ENCODE peak calls at places on chromosome 19, in four cellular contexts. M is NCI-H2171 treated with DMSO at 0.1 percent for 48 hours, V is WTC11, S is cardiac fibroblast. C is an unnamed sample.

GRCh38 chr19:39195755-39196154 is 1.0 kb upstream of the NCCRP1 start:
- DNase-seq in V (no peak), M (no peak), S (no peak), C (no peak)

GRCh38 chr19:14603990-14604387 is 21.1 kb downstream of the CLEC17A start:
- DNase-seq in M (no peak), S (no peak), V (no peak), C (no peak)

GRCh38 chr19:31693870-31694269 is 344.6 kb upstream of the TSHZ3 start:
- DNase-seq in V (no peak), M (no peak), S (no peak), C (no peak)

GRCh38 chr19:10713317-10713716 is 4.6 kb upstream of the DNM2 start:
- DNase-seq in M (peak), V (no peak), S (no peak), C (no peak)

GRCh38 chr19:13055213-13056051 is 47.2 kb downstream of the LYL1 start:
- DNase-seq in V (peak), S (peak), M (no peak), C (peak)

GRCh38 chr19:49019242-49019932 is 2.5 kb upstream of the LHB start:
- DNase-seq in V (peak), M (peak), S (peak), C (peak)

GRCh38 chr19:14450168-14450874 is 17.2 kb downstream of the PKN1 start:
- DNase-seq in M (no peak), S (peak), V (peak), C (peak)

GRCh38 chr19:30001794-30002193 is 59.8 kb downstream of the URI1 start:
- DNase-seq in M (no peak), V (no peak), S (peak), C (no peak)

GRCh38 chr19:31598730-31599238 is 249.5 kb upstream of the TSHZ3 start:
- DNase-seq in V (no peak), M (no peak), S (no peak), C (peak)

GRCh38 chr19:5045956-5046338 is 77.0 kb downstream of the KDM4B start:
- DNase-seq in M (no peak), V (no peak), S (no peak), C (no peak)

GRCh38 chr19:5138606-5139594 is 170.0 kb downstream of the KDM4B start:
- DNase-seq in S (peak), M (no peak), V (no peak), C (no peak)

GRCh38 chr19:45507864-45508680 is 793 bp downstream of the VASP start:
- DNase-seq in V (peak), M (peak), S (no peak), C (peak)

GRCh38 chr19:6833166-6833790 is 54.1 kb upstream of the ADGRE1 start:
- DNase-seq in S (no peak), V (no peak), M (no peak), C (no peak)

GRCh38 chr19:44476559-44477408 is 23.5 kb downstream of the ZNF180 start:
- DNase-seq in M (peak), V (no peak), S (peak), C (no peak)

GRCh38 chr19:2302319-2303208 is 5.4 kb downstream of the LINGO3 start:
- DNase-seq in V (peak), S (peak), M (no peak), C (peak)

GRCh38 chr19:4909172-4909896 is at the start of gene UHRF1:
- DNase-seq in S (no peak), V (no peak), M (peak), C (peak)

GRCh38 chr19:6287269-6287885 is 7.6 kb upstream of the MLLT1 start:
- DNase-seq in M (no peak), S (no peak), V (no peak), C (no peak)

GRCh38 chr19:32928806-32929205 is 43.0 kb downstream of the CEP89 start:
- DNase-seq in V (no peak), M (no peak), S (no peak), C (no peak)

GRCh38 chr19:21463449-21464105 is 41.8 kb upstream of the ZNF429 start:
- DNase-seq in V (peak), S (no peak), M (no peak), C (peak)

GRCh38 chr19:48741222-48741999 is 1.0 kb upstream of the RASIP1 start:
- DNase-seq in V (peak), M (no peak), S (no peak), C (peak)

GRCh38 chr19:9431475-9431874 is 3.9 kb downstream of the ZNF266 start:
- DNase-seq in M (no peak), S (peak), V (peak), C (peak)

GRCh38 chr19:33407716-33408115 is 34.2 kb downstream of the CEBPG start:
- DNase-seq in V (no peak), M (no peak), S (no peak), C (no peak)

GRCh38 chr19:30408734-30409301 is 36.6 kb downstream of the ZNF536 start:
- DNase-seq in M (no peak), S (no peak), V (no peak), C (no peak)

GRCh38 chr19:3573858-3574637 is 1.3 kb downstream of the HMG20B start:
- DNase-seq in V (peak), M (peak), S (peak), C (peak)

GRCh38 chr19:43560687-43561086 is 14.6 kb downstream of the XRCC1 start:
- DNase-seq in V (peak), M (no peak), S (peak), C (peak)

GRCh38 chr19:3262362-3262761 is 37.9 kb downstream of the CELF5 start:
- DNase-seq in V (no peak), M (no peak), S (no peak), C (no peak)

GRCh38 chr19:8526345-8527062 is 12.5 kb upstream of the ZNF414 start:
- DNase-seq in M (peak), V (peak), S (peak), C (peak)

GRCh38 chr19:18940791-18941627 is at the start of gene HOMER3:
- DNase-seq in V (peak), S (peak), M (peak), C (peak)

GRCh38 chr19:38165335-38165734 is 58.7 kb downstream of the DPF1 start:
- DNase-seq in S (no peak), M (no peak), V (no peak), C (no peak)

GRCh38 chr19:1884291-1884718 is 991 bp downstream of the ABHD17A start:
- DNase-seq in M (no peak), V (no peak), S (no peak), C (peak)

GRCh38 chr19:51407631-51408131 is 9.8 kb downstream of the SIGLEC10 start:
- DNase-seq in V (peak), M (no peak), S (peak), C (peak)

GRCh38 chr19:40687525-40688016 is 2.9 kb downstream of the NUMBL start:
- DNase-seq in M (no peak), S (peak), V (no peak), C (no peak)

GRCh38 chr19:23070353-23070781 is 46.5 kb upstream of the ZNF730 start:
- DNase-seq in S (peak), V (peak), M (peak), C (peak)

GRCh38 chr19:7986321-7987083 is 18.9 kb downstream of the ELAVL1 start:
- DNase-seq in S (peak), M (no peak), V (no peak), C (no peak)

GRCh38 chr19:6185825-6186193 is 50.3 kb downstream of the ACSBG2 start:
- DNase-seq in S (no peak), M (no peak), V (no peak), C (no peak)

GRCh38 chr19:13906525-13906904 is 514 bp downstream of the CC2D1A start:
- DNase-seq in M (no peak), V (no peak), S (no peak), C (peak)

C was measured in endodermal cell.